ENCODE peak calls at places on chromosome 13, in nine cellular contexts. X is cardiac fibroblast, I is left ventricle myocardium inferior, T is colonic mucosa, M is GM12865, P is tibial artery, H is cardiac muscle cell, A is thoracic aorta, V is foreskin fibroblast. K is an unnamed sample.

GRCh38 chr13:112928958-112929777 is 39.8 kb upstream of the MCF2L start:
- DNase-seq in I (no peak), V (peak), A (no peak), P (no peak), X (peak), M (no peak), T (peak), H (peak), K (peak)

GRCh38 chr13:80382576-80382975 is 41.6 kb upstream of the SPRY2 start:
- DNase-seq in V (no peak), H (no peak), A (no peak), M (no peak), P (no peak), X (no peak), T (no peak), I (no peak), K (no peak)

GRCh38 chr13:78750735-78751134 is 91.8 kb upstream of the OBI1 start:
- DNase-seq in M (no peak), I (no peak), A (no peak), X (no peak), P (no peak), T (no peak), V (no peak), H (no peak), K (no peak)

GRCh38 chr13:44359983-44360375 is 13.6 kb upstream of the SERP2 start:
- DNase-seq in T (no peak), P (no peak), V (no peak), A (no peak), I (no peak), M (no peak), X (no peak), H (no peak), K (no peak)

GRCh38 chr13:113648218-113648615 is 9.8 kb downstream of the ATP4B start:
- DNase-seq in P (peak), X (no peak), H (no peak), T (no peak), A (no peak), V (no peak), I (peak), M (no peak), K (no peak)

GRCh38 chr13:80359459-80360297 is 18.8 kb upstream of the SPRY2 start:
- DNase-seq in P (no peak), V (no peak), H (peak), T (no peak), X (peak), I (no peak), A (no peak), M (no peak), K (no peak)

GRCh38 chr13:40528881-40529280 is 137.6 kb downstream of the FOXO1 start:
- DNase-seq in V (no peak), P (no peak), X (no peak), M (no peak), A (no peak), T (no peak), I (no peak), H (no peak), K (no peak)

GRCh38 chr13:103788061-103788652 is 721.9 kb upstream of the SLC10A2 start:
- DNase-seq in A (no peak), V (no peak), P (no peak), I (peak), M (no peak), H (no peak), T (no peak), X (no peak), K (no peak)

GRCh38 chr13:75318138-75318833 is 163.7 kb downstream of the TBC1D4 start:
- DNase-seq in H (no peak), A (no peak), T (no peak), I (no peak), V (no peak), X (no peak), M (no peak), P (no peak), K (no peak)

GRCh38 chr13:48930933-48931332 is 44.8 kb upstream of the FNDC3A start:
- DNase-seq in X (no peak), H (no peak), V (no peak), T (no peak), A (no peak), P (no peak), I (no peak), M (no peak), K (no peak)

GRCh38 chr13:71968025-71968424 is 101.0 kb upstream of the DACH1 start:
- DNase-seq in T (no peak), P (no peak), I (no peak), H (no peak), V (no peak), A (no peak), M (no peak), X (no peak), K (peak)

GRCh38 chr13:111064661-111065060 is 50.4 kb upstream of the ARHGEF7 start:
- DNase-seq in T (no peak), A (no peak), P (no peak), X (no peak), I (no peak), H (no peak), V (no peak), M (no peak), K (no peak)

GRCh38 chr13:49776871-49777270 is 15.6 kb downstream of the KPNA3 start:
- DNase-seq in H (no peak), P (no peak), X (no peak), I (no peak), A (no peak), T (no peak), M (no peak), V (peak), K (no peak)

GRCh38 chr13:99617474-99618255 is 116.4 kb downstream of the TM9SF2 start:
- DNase-seq in T (peak), V (peak), P (peak), H (peak), I (no peak), M (peak), X (peak), A (no peak), K (peak)
- TF ChIP-seq CTCF in T (peak), V (peak), P (peak), H (peak), I (peak), M (peak), X (peak), A (peak), K (peak)

GRCh38 chr13:101917475-101917810 is 465.0 kb downstream of the ITGBL1 start:
- DNase-seq in I (no peak), H (no peak), X (no peak), P (no peak), T (no peak), M (no peak), V (peak), A (no peak), K (no peak)

GRCh38 chr13:101917833-101918755 is 465.6 kb downstream of the ITGBL1 start:
- DNase-seq in X (no peak), T (no peak), M (no peak), A (no peak), V (peak), I (no peak), H (no peak), P (no peak), K (no peak)

GRCh38 chr13:101916108-101916757 is 463.8 kb downstream of the ITGBL1 start:
- DNase-seq in I (peak), M (no peak), P (no peak), A (no peak), T (no peak), X (no peak), V (peak), H (peak), K (peak)

GRCh38 chr13:101916758-101917474 is 464.4 kb downstream of the ITGBL1 start:
- DNase-seq in M (no peak), I (no peak), P (no peak), X (no peak), A (no peak), T (no peak), H (no peak), V (peak), K (no peak)

DNA sequence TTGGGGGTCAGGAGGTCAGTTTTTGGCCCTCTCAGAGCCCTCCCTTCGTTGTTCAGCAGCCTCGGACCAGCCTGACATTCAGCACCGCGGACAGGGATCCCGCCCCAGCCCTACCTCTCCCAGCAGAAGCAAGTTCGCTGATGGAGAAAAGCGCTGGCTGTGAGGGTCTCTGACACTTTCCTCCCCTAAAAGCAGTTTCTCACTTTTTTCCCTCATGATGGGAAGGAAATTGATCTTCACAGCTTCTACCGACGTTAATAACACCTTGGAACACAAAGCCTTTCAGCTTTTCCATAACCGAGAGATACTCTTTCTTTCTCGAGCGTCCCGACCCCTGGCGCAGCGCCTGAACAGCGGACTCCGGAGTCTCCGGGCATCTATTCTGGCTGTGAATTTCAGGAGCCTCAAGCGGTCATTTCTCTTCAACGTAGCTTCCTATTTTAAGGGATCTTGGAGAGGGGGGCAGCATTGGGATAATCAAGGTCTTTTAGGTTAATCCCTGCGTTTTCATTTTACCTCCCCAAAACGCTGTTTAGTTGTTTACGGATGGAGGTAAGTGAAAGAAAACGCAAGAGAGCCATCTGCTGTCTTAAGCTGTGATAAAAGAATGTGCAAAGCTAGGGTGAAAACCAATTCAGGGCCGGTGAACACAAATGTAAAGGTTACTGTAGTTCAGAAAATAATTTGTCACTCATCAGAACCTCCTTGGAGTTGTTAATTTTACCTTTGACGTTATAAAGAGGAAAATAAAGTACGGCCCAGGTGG is 467.2 kb downstream of the ITGBL1 start:
- DNase-seq in I (peak), T (no peak), H (peak), V (peak), P (no peak), M (no peak), A (no peak), X (peak), K (peak)
- H3K4me3 ChIP-seq in I (peak), T (no peak), H (no peak), V (peak), P (no peak), M (no peak), A (peak), X (no peak), K (peak)

GRCh38 chr13:51832471-51833152 is 12.4 kb downstream of the TMEM272 start:
- DNase-seq in P (no peak), X (peak), I (no peak), M (peak), H (peak), V (peak), T (no peak), A (no peak), K (no peak)
- TF ChIP-seq CTCF in P (peak), X (peak), I (peak), M (peak), H (peak), V (peak), T (no peak), A (peak), K (peak)

DNA sequence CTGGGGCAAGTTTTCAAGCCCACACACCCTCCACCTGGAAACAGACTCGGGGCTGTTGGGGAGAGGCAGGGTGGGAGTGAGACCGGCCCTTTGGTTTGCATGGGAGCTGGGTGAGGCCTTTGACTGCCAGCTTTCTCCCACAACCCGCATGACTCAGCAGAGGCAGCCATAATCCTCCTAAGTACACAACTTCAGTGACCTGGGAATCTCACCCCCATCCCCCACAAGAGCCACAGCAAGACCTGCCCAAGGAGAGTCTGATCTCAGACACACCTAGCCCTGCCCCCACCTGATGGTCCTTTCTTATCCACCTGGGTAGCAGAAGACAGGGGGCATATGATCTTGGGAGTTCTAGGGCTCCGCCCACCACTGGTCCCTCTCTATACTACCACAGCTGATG is 1615.4 kb downstream of the EFNB2 start:
- DNase-seq in T (no peak), H (no peak), V (no peak), A (no peak), I (no peak), M (no peak), X (no peak), P (no peak), K (no peak)
- H3K4me3 ChIP-seq in T (no peak), H (no peak), V (no peak), A (no peak), I (no peak), M (no peak), X (no peak), P (no peak), K (no peak)